ENCODE peak calls at places on chromosomes 3 and 15, in five cellular contexts. M is HepG2, X is IMR-90, D is GM12878, U is K562. P is an unnamed sample.

GRCh38 chr3:50161320-50161719 is 6.2 kb downstream of the SEMA3F start:
- DNase-seq in M (no peak), X (no peak), D (no peak), U (no peak), P (no peak)

GRCh38 chr3:182713743-182714517 is 79.4 kb upstream of the ATP11B start:
- DNase-seq in M (peak; percentile 58), X (peak; percentile 79), D (peak; percentile 49), U (peak; percentile 62), P (peak; percentile 62)

GRCh38 chr3:94429517-94429916 is 366.7 kb downstream of the NSUN3 start:
- DNase-seq in M (no peak), X (peak; percentile 38), D (no peak), U (no peak), P (no peak)

GRCh38 chr3:16801698-16802097 is 83.1 kb upstream of the PLCL2 start:
- DNase-seq in M (no peak), X (peak; percentile 1), D (no peak), U (no peak), P (peak; percentile 13)

GRCh38 chr15:62663547-62663946 is 379.0 kb upstream of the TPM1 start:
- DNase-seq in M (no peak), X (no peak), D (no peak), U (no peak), P (no peak)

GRCh38 chr3:132800958-132801357 is 78.7 kb upstream of the NPHP3 start:
- DNase-seq in M (no peak), X (no peak), D (no peak), U (no peak), P (no peak)

GRCh38 chr3:124163689-124164088 is 171.8 kb upstream of the ROPN1 start:
- DNase-seq in M (peak; percentile 21), X (no peak), D (no peak), U (no peak), P (no peak)

GRCh38 chr3:194273396-194274310 is 77.5 kb downstream of the CPN2 start:
- DNase-seq in M (no peak), X (no peak), D (no peak), U (no peak), P (peak; percentile 72)

GRCh38 chr3:46353639-46354410 is at the start of gene CCR2:
- DNase-seq in M (no peak), X (no peak), D (no peak), U (no peak), P (no peak)

GRCh38 chr15:77836116-77836798 is 203.5 kb upstream of the LINGO1 start:
- DNase-seq in M (no peak), X (peak; percentile 27), D (no peak), U (peak; percentile 86), P (peak; percentile 79)

GRCh38 chr3:123367467-123368154 is 81.3 kb downstream of the ADCY5 start:
- DNase-seq in M (no peak), X (no peak), D (no peak), U (no peak), P (no peak)

GRCh38 chr3:186787642-186788481 is 4.5 kb downstream of the EIF4A2 start:
- DNase-seq in M (no peak), X (no peak), D (no peak), U (no peak), P (no peak)

GRCh38 chr3:87122766-87123165 is 104.3 kb upstream of the CHMP2B start:
- DNase-seq in M (no peak), X (no peak), D (no peak), U (no peak), P (no peak)

GRCh38 chr15:55267401-55268053 is 22.1 kb downstream of the RAB27A start:
- DNase-seq in M (no peak), X (peak; percentile 74), D (no peak), U (peak; percentile 35), P (peak; percentile 32)

GRCh38 chr15:99408236-99409096 is 157.2 kb downstream of the LRRC28 start:
- DNase-seq in M (no peak), X (peak; percentile 86), D (no peak), U (no peak), P (peak; percentile 26)

GRCh38 chr15:58931985-58932384 is 1.5 kb downstream of the SLTM start:
- DNase-seq in M (peak; percentile 9), X (peak; percentile 63), D (peak; percentile 23), U (peak; percentile 29), P (peak; percentile 9)

GRCh38 chr3:191008074-191008473 is 145.6 kb upstream of the GMNC start:
- DNase-seq in M (no peak), X (no peak), D (no peak), U (no peak), P (no peak)

GRCh38 chr15:101332061-101332467 is 37.0 kb upstream of the SNRPA1 start:
- DNase-seq in M (no peak), X (no peak), D (no peak), U (no peak), P (no peak)

GRCh38 chr3:164460851-164461250 is 617.4 kb downstream of the SI start:
- DNase-seq in M (no peak), X (no peak), D (no peak), U (no peak), P (no peak)

GRCh38 chr3:129604942-129605592 is 1.4 kb downstream of the PLXND1 start:
- DNase-seq in M (no peak), X (no peak), D (no peak), U (no peak), P (peak; percentile 78)

GRCh38 chr15:40282144-40282869 is 557 bp downstream of the ANKRD63 start:
- DNase-seq in M (peak; percentile 30), X (no peak), D (no peak), U (peak; percentile 79), P (peak; percentile 86)

GRCh38 chr3:5019411-5020261 is 40.4 kb downstream of the BHLHE40 start:
- DNase-seq in M (no peak), X (no peak), D (no peak), U (peak; percentile 87), P (no peak)

GRCh38 chr15:41501961-41502786 is 8.5 kb downstream of the ITPKA start:
- DNase-seq in M (no peak), X (no peak), D (no peak), U (no peak), P (peak; percentile 62)

GRCh38 chr15:69265347-69265955 is 33.3 kb upstream of the PAQR5 start:
- DNase-seq in M (peak; percentile 47), X (peak; percentile 17), D (no peak), U (no peak), P (no peak)

DNA sequence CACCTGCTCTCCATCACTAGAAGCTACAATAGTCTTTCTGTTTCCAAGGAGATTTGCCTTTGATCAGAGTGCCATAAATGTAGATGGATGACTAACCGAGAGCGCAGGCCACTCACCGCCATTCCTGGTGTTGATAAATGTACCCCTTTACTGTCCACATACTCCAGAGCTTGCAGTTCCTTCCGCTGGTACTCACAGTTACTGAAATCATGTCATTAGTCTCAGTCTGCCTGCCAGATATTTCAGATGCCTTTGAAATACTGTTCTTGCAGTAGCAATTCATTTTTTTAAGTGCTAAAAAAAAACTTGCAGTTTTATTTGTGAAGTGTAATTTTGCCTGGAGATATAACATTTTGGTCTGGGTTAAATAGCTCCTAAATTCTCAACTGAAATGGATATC is 72.3 kb downstream of the BLM start:
- DNase-seq in M (no peak), X (no peak), D (no peak), U (no peak), P (no peak)
- TF ChIP-seq MXI1 in M (no peak), X (no peak), D (no peak), U (no peak), P (no peak)

GRCh38 chr15:66249623-66250174 is 3.9 kb downstream of the MEGF11 start:
- DNase-seq in M (no peak), X (no peak), D (no peak), U (no peak), P (no peak)
- TF ChIP-seq MXI1 in M (no peak), X (no peak), D (no peak), U (no peak), P (no peak)

DNA sequence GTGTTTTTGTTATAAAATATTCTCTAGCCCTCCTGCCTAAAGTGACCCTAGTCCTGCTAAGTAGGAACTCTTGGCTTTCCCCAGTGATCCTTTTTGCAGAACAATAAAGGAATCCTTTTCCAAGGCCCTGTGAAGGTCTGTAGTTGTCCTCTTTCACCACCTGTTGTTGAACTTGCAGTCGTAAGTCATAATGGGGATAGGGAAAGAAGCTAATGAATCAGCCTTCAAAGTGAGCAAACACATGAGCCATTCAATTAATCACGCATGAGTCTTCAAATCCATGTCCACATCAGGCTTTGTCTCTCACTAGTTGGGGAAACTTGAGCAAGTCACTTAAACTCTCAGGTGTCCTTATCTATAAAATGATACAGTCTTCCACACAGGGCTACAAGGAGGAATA is 27.6 kb downstream of the ZNF860 start:
- DNase-seq in M (peak; percentile 28), X (no peak), D (no peak), U (no peak), P (no peak)
- TF ChIP-seq MXI1 in M (no peak), X (no peak), D (no peak), U (no peak), P (no peak)

GRCh38 chr3:106119691-106120090 is 250.9 kb upstream of the CBLB start:
- DNase-seq in M (no peak), X (peak; percentile 63), D (no peak), U (no peak), P (no peak)

GRCh38 chr3:106117490-106117858 is 248.7 kb upstream of the CBLB start:
- DNase-seq in M (no peak), X (no peak), D (no peak), U (peak; percentile 17), P (no peak)

GRCh38 chr3:106121491-106122289 is 252.9 kb upstream of the CBLB start:
- DNase-seq in M (no peak), X (no peak), D (no peak), U (no peak), P (no peak)

GRCh38 chr3:106116733-106117489 is 248.1 kb upstream of the CBLB start:
- DNase-seq in M (no peak), X (no peak), D (no peak), U (no peak), P (no peak)

GRCh38 chr3:106120334-106120733 is 251.5 kb upstream of the CBLB start:
- DNase-seq in M (no peak), X (peak; percentile 70), D (no peak), U (no peak), P (no peak)
- TF ChIP-seq MXI1 in M (no peak), X (no peak), D (no peak), U (no peak), P (no peak)

GRCh38 chr15:74867562-74868458 is 5.4 kb downstream of the SCAMP2 start:
- DNase-seq in M (no peak), X (no peak), D (no peak), U (no peak), P (no peak)
- TF ChIP-seq MXI1 in M (no peak), X (no peak), D (no peak), U (no peak), P (no peak)

P was measured in SK-N-SH.